ENCODE peak calls at places on chromosomes 1 and 21, in six cellular contexts. One of them, this sample, is unnamed.

GRCh38 chr21:32717851-32718316 is 9.9 kb downstream of the SYNJ1 start:
- DNase-seq in endothelial cell of umbilical vein: no peak
- DNase-seq in GM12878: no peak
- DNase-seq in adrenal gland: no peak
- DNase-seq in transverse colon: no peak
- DNase-seq in suprapubic skin: no peak
- DNase-seq in this sample: no peak

GRCh38 chr1:12486401-12487005 is 131.5 kb downstream of the DHRS3 start:
- DNase-seq in endothelial cell of umbilical vein: no peak
- DNase-seq in GM12878: no peak
- DNase-seq in adrenal gland: no peak
- DNase-seq in transverse colon: no peak
- DNase-seq in suprapubic skin: no peak
- DNase-seq in this sample: peak; percentile 87

GRCh38 chr1:153428790-153429189 is 12.5 kb downstream of the S100A7A start:
- DNase-seq in endothelial cell of umbilical vein: no peak
- DNase-seq in GM12878: no peak
- DNase-seq in adrenal gland: no peak
- DNase-seq in transverse colon: no peak
- DNase-seq in suprapubic skin: peak; percentile 54
- DNase-seq in this sample: peak; percentile 78

GRCh38 chr1:61163794-61164193 is 81.4 kb downstream of the NFIA start:
- DNase-seq in endothelial cell of umbilical vein: no peak
- DNase-seq in GM12878: no peak
- DNase-seq in adrenal gland: no peak
- DNase-seq in transverse colon: no peak
- DNase-seq in suprapubic skin: no peak
- DNase-seq in this sample: no peak

GRCh38 chr1:3127738-3128137 is 58.7 kb downstream of the PRDM16 start:
- DNase-seq in endothelial cell of umbilical vein: no peak
- DNase-seq in GM12878: no peak
- DNase-seq in adrenal gland: no peak
- DNase-seq in transverse colon: no peak
- DNase-seq in suprapubic skin: no peak
- DNase-seq in this sample: no peak

GRCh38 chr1:33898933-33899332 is 35.1 kb downstream of the HMGB4 start:
- DNase-seq in endothelial cell of umbilical vein: no peak
- DNase-seq in GM12878: no peak
- DNase-seq in adrenal gland: no peak
- DNase-seq in transverse colon: no peak
- DNase-seq in suprapubic skin: no peak
- DNase-seq in this sample: no peak

GRCh38 chr1:244325056-244325764 is 126.5 kb downstream of the ADSS2 start:
- DNase-seq in endothelial cell of umbilical vein: peak; percentile 77
- DNase-seq in GM12878: peak; percentile 71
- DNase-seq in adrenal gland: no peak
- DNase-seq in transverse colon: no peak
- DNase-seq in suprapubic skin: no peak
- DNase-seq in this sample: no peak

GRCh38 chr1:198656500-198656932 is 17.7 kb downstream of the PTPRC start:
- DNase-seq in endothelial cell of umbilical vein: no peak
- DNase-seq in GM12878: no peak
- DNase-seq in adrenal gland: peak; percentile 27
- DNase-seq in transverse colon: peak; percentile 78
- DNase-seq in suprapubic skin: no peak
- DNase-seq in this sample: no peak

GRCh38 chr1:5745776-5746610 is 246.2 kb downstream of the NPHP4 start:
- DNase-seq in endothelial cell of umbilical vein: peak; percentile 20
- DNase-seq in GM12878: no peak
- DNase-seq in adrenal gland: peak; percentile 57
- DNase-seq in transverse colon: peak; percentile 54
- DNase-seq in suprapubic skin: no peak
- DNase-seq in this sample: no peak

GRCh38 chr1:114725230-114725629 is 8.7 kb upstream of the NRAS start:
- DNase-seq in endothelial cell of umbilical vein: no peak
- DNase-seq in GM12878: no peak
- DNase-seq in adrenal gland: no peak
- DNase-seq in transverse colon: no peak
- DNase-seq in suprapubic skin: no peak
- DNase-seq in this sample: no peak

GRCh38 chr1:34408011-34408410 is 231.3 kb downstream of the C1orf94 start:
- DNase-seq in endothelial cell of umbilical vein: no peak
- DNase-seq in GM12878: no peak
- DNase-seq in adrenal gland: peak; percentile 15
- DNase-seq in transverse colon: no peak
- DNase-seq in suprapubic skin: no peak
- DNase-seq in this sample: peak; percentile 66

GRCh38 chr1:6033986-6034749 is 11.5 kb upstream of the KCNAB2 start:
- DNase-seq in endothelial cell of umbilical vein: peak; percentile 30
- DNase-seq in GM12878: no peak
- DNase-seq in adrenal gland: peak; percentile 33
- DNase-seq in transverse colon: peak; percentile 46
- DNase-seq in suprapubic skin: no peak
- DNase-seq in this sample: no peak

GRCh38 chr1:50348449-50349241 is 74.6 kb downstream of the DMRTA2 start:
- DNase-seq in endothelial cell of umbilical vein: peak; percentile 63
- DNase-seq in GM12878: no peak
- DNase-seq in adrenal gland: peak; percentile 74
- DNase-seq in transverse colon: peak; percentile 40
- DNase-seq in suprapubic skin: no peak
- DNase-seq in this sample: no peak

GRCh38 chr1:35432231-35432630 is 125.0 kb downstream of the KIAA0319L start:
- DNase-seq in endothelial cell of umbilical vein: no peak
- DNase-seq in GM12878: no peak
- DNase-seq in adrenal gland: no peak
- DNase-seq in transverse colon: no peak
- DNase-seq in suprapubic skin: no peak
- DNase-seq in this sample: no peak

GRCh38 chr1:214494706-214495105 is 56.7 kb downstream of the PTPN14 start:
- DNase-seq in endothelial cell of umbilical vein: no peak
- DNase-seq in GM12878: no peak
- DNase-seq in adrenal gland: no peak
- DNase-seq in transverse colon: no peak
- DNase-seq in suprapubic skin: no peak
- DNase-seq in this sample: no peak

GRCh38 chr1:230891984-230892383 is 23.7 kb upstream of the C1orf198 start:
- DNase-seq in endothelial cell of umbilical vein: no peak
- DNase-seq in GM12878: peak; percentile 31
- DNase-seq in adrenal gland: no peak
- DNase-seq in transverse colon: no peak
- DNase-seq in suprapubic skin: no peak
- DNase-seq in this sample: no peak

GRCh38 chr1:242425232-242425631 is 99.3 kb downstream of the PLD5 start:
- DNase-seq in endothelial cell of umbilical vein: no peak
- DNase-seq in GM12878: no peak
- DNase-seq in adrenal gland: no peak
- DNase-seq in transverse colon: no peak
- DNase-seq in suprapubic skin: no peak
- DNase-seq in this sample: no peak

GRCh38 chr1:15915991-15916390 is 59.9 kb downstream of the ZBTB17 start:
- DNase-seq in endothelial cell of umbilical vein: no peak
- DNase-seq in GM12878: no peak
- DNase-seq in adrenal gland: no peak
- DNase-seq in transverse colon: no peak
- DNase-seq in suprapubic skin: no peak
- DNase-seq in this sample: no peak

GRCh38 chr1:180167021-180167701 is 12.5 kb downstream of the QSOX1 start:
- DNase-seq in endothelial cell of umbilical vein: peak; percentile 40
- DNase-seq in GM12878: no peak
- DNase-seq in adrenal gland: peak; percentile 40
- DNase-seq in transverse colon: no peak
- DNase-seq in suprapubic skin: no peak
- DNase-seq in this sample: no peak

GRCh38 chr21:45108808-45109800 is 34.7 kb downstream of the ADARB1 start:
- DNase-seq in endothelial cell of umbilical vein: peak; percentile 23
- DNase-seq in GM12878: no peak
- DNase-seq in adrenal gland: no peak
- DNase-seq in transverse colon: no peak
- DNase-seq in suprapubic skin: no peak
- DNase-seq in this sample: no peak

GRCh38 chr1:244242446-244242845 is 191.4 kb downstream of the ZBTB18 start:
- DNase-seq in endothelial cell of umbilical vein: no peak
- DNase-seq in GM12878: no peak
- DNase-seq in adrenal gland: no peak
- DNase-seq in transverse colon: no peak
- DNase-seq in suprapubic skin: no peak
- DNase-seq in this sample: peak; percentile 21

GRCh38 chr1:159989581-159989980 is 35.5 kb upstream of the SLAMF9 start:
- DNase-seq in endothelial cell of umbilical vein: no peak
- DNase-seq in GM12878: no peak
- DNase-seq in adrenal gland: no peak
- DNase-seq in transverse colon: no peak
- DNase-seq in suprapubic skin: no peak
- DNase-seq in this sample: no peak

GRCh38 chr1:16248603-16249534 is 11.9 kb upstream of the CPLANE2 start:
- DNase-seq in endothelial cell of umbilical vein: peak; percentile 99
- DNase-seq in GM12878: peak; percentile 23
- DNase-seq in adrenal gland: peak; percentile 87
- DNase-seq in transverse colon: peak; percentile 83
- DNase-seq in suprapubic skin: peak; percentile 86
- DNase-seq in this sample: peak; percentile 84

GRCh38 chr1:181216571-181216994 is 128.1 kb downstream of the IER5 start:
- DNase-seq in endothelial cell of umbilical vein: no peak
- DNase-seq in GM12878: no peak
- DNase-seq in adrenal gland: no peak
- DNase-seq in transverse colon: no peak
- DNase-seq in suprapubic skin: no peak
- DNase-seq in this sample: no peak

GRCh38 chr1:25523512-25523911 is 19.9 kb upstream of the LDLRAP1 start:
- DNase-seq in endothelial cell of umbilical vein: no peak
- DNase-seq in GM12878: no peak
- DNase-seq in adrenal gland: no peak
- DNase-seq in transverse colon: no peak
- DNase-seq in suprapubic skin: no peak
- DNase-seq in this sample: no peak

GRCh38 chr1:54283214-54283996 is 83.4 kb downstream of the MRPL37 start:
- DNase-seq in endothelial cell of umbilical vein: no peak
- DNase-seq in GM12878: no peak
- DNase-seq in adrenal gland: no peak
- DNase-seq in transverse colon: no peak
- DNase-seq in suprapubic skin: no peak
- DNase-seq in this sample: no peak

GRCh38 chr1:94974224-94974623 is 47.3 kb upstream of the CNN3 start:
- DNase-seq in endothelial cell of umbilical vein: peak; percentile 31
- DNase-seq in GM12878: no peak
- DNase-seq in adrenal gland: no peak
- DNase-seq in transverse colon: no peak
- DNase-seq in suprapubic skin: no peak
- DNase-seq in this sample: no peak

GRCh38 chr1:230090194-230090711 is 23.2 kb downstream of the GALNT2 start:
- DNase-seq in endothelial cell of umbilical vein: peak; percentile 18
- DNase-seq in GM12878: no peak
- DNase-seq in adrenal gland: peak; percentile 59
- DNase-seq in transverse colon: no peak
- DNase-seq in suprapubic skin: no peak
- DNase-seq in this sample: no peak

GRCh38 chr1:197526736-197527371 is 248.4 kb downstream of the DENND1B start:
- DNase-seq in endothelial cell of umbilical vein: peak; percentile 31
- DNase-seq in GM12878: no peak
- DNase-seq in adrenal gland: no peak
- DNase-seq in transverse colon: no peak
- DNase-seq in suprapubic skin: no peak
- DNase-seq in this sample: no peak

GRCh38 chr1:93304716-93305138 is 41.0 kb upstream of the DR1 start:
- DNase-seq in endothelial cell of umbilical vein: peak; percentile 54
- DNase-seq in GM12878: peak; percentile 12
- DNase-seq in adrenal gland: peak; percentile 36
- DNase-seq in transverse colon: peak; percentile 49
- DNase-seq in suprapubic skin: no peak
- DNase-seq in this sample: peak; percentile 37

GRCh38 chr1:88922214-88922613 is 30.8 kb upstream of the GTF2B start:
- DNase-seq in endothelial cell of umbilical vein: no peak
- DNase-seq in GM12878: no peak
- DNase-seq in adrenal gland: no peak
- DNase-seq in transverse colon: no peak
- DNase-seq in suprapubic skin: no peak
- DNase-seq in this sample: no peak
- TF ChIP-seq CTCF in endothelial cell of umbilical vein: no peak
- TF ChIP-seq CTCF in GM12878: no peak
- TF ChIP-seq CTCF in adrenal gland: no peak
- TF ChIP-seq CTCF in transverse colon: no peak
- TF ChIP-seq CTCF in suprapubic skin: no peak
- TF ChIP-seq CTCF in this sample: no peak

GRCh38 chr1:24111264-24111997 is 504 bp downstream of the MYOM3 start:
- DNase-seq in endothelial cell of umbilical vein: peak; percentile 40
- DNase-seq in GM12878: no peak
- DNase-seq in adrenal gland: no peak
- DNase-seq in transverse colon: no peak
- DNase-seq in suprapubic skin: no peak
- DNase-seq in this sample: peak; percentile 90
- H3K4me3 ChIP-seq in endothelial cell of umbilical vein: no peak overlapping the region
- H3K4me3 ChIP-seq in GM12878: no peak overlapping the region
- H3K4me3 ChIP-seq in adrenal gland: no peak overlapping the region
- H3K4me3 ChIP-seq in transverse colon: no peak overlapping the region
- H3K4me3 ChIP-seq in suprapubic skin: no peak overlapping the region
- H3K4me3 ChIP-seq in this sample: no peak overlapping the region

GRCh38 chr1:20534659-20535417 is 17.5 kb upstream of the FAM43B start:
- DNase-seq in endothelial cell of umbilical vein: no peak
- DNase-seq in GM12878: no peak
- DNase-seq in adrenal gland: no peak
- DNase-seq in transverse colon: no peak
- DNase-seq in suprapubic skin: no peak
- DNase-seq in this sample: no peak
- TF ChIP-seq POLR2A in endothelial cell of umbilical vein: no peak
- TF ChIP-seq POLR2A in GM12878: no peak
- TF ChIP-seq POLR2A in adrenal gland: no peak
- TF ChIP-seq POLR2A in transverse colon: no peak
- TF ChIP-seq POLR2A in suprapubic skin: no peak
- TF ChIP-seq POLR2A in this sample: no peak

GRCh38 chr1:241086686-241087085 is 270.3 kb downstream of the RGS7 start:
- DNase-seq in endothelial cell of umbilical vein: no peak
- DNase-seq in GM12878: no peak
- DNase-seq in adrenal gland: no peak
- DNase-seq in transverse colon: no peak
- DNase-seq in suprapubic skin: no peak
- DNase-seq in this sample: no peak

DNA sequence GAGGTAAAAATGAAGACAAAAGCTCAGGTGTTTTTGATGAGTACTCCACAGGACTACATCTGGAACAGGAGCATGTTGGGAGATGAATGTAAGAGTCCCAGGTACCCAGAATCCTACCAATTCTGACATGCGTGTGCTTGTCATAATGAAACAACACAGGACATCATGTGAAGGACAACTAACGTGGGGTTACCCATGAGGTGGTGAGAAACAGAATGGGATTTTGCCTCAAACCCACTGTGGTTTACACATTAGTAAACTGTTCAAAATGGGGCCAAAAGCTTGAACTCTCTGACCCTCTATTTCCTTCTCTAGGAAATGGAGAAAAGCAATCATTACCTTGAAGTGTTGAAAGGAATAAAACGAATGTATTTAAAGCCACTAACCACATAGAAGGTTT is 266.2 kb downstream of the RGS7 start:
- DNase-seq in endothelial cell of umbilical vein: no peak
- DNase-seq in GM12878: no peak
- DNase-seq in adrenal gland: no peak
- DNase-seq in transverse colon: no peak
- DNase-seq in suprapubic skin: no peak
- DNase-seq in this sample: no peak
- TF ChIP-seq CTCF in endothelial cell of umbilical vein: no peak
- TF ChIP-seq CTCF in GM12878: no peak
- TF ChIP-seq CTCF in adrenal gland: no peak
- TF ChIP-seq CTCF in transverse colon: no peak
- TF ChIP-seq CTCF in suprapubic skin: no peak
- TF ChIP-seq CTCF in this sample: no peak

This sample was measured in lower leg skin.